ENCODE peak calls at places on chromosome 1, in nine cellular contexts. One of them, this sample, is unnamed.

GRCh38 chr1:12738934-12739333 is 7.1 kb upstream of the CFAP107 start:
- DNase-seq in IMR-90: no peak
- DNase-seq in body of pancreas: no peak
- DNase-seq in right lobe of liver: no peak
- DNase-seq in vagina: no peak
- DNase-seq in heart left ventricle: no peak
- DNase-seq in uterus: no peak
- DNase-seq in breast epithelium: no peak
- DNase-seq in stomach: no peak
- DNase-seq in this sample: no peak

GRCh38 chr1:94250341-94250740 is 13.0 kb upstream of the ARHGAP29 start:
- DNase-seq in IMR-90: no peak
- DNase-seq in body of pancreas: no peak
- DNase-seq in right lobe of liver: no peak
- DNase-seq in vagina: no peak
- DNase-seq in heart left ventricle: no peak
- DNase-seq in uterus: no peak
- DNase-seq in breast epithelium: peak; percentile 59
- DNase-seq in stomach: peak; percentile 67
- DNase-seq in this sample: no peak

GRCh38 chr1:20590313-20590777 is 1.4 kb downstream of the CDA start:
- DNase-seq in IMR-90: peak; percentile 67
- DNase-seq in body of pancreas: no peak
- DNase-seq in right lobe of liver: peak; percentile 90
- DNase-seq in vagina: no peak
- DNase-seq in heart left ventricle: no peak
- DNase-seq in uterus: peak; percentile 33
- DNase-seq in breast epithelium: no peak
- DNase-seq in stomach: no peak
- DNase-seq in this sample: peak; percentile 68

GRCh38 chr1:154733621-154734020 is 125.6 kb upstream of the ADAR start:
- DNase-seq in IMR-90: no peak
- DNase-seq in body of pancreas: no peak
- DNase-seq in right lobe of liver: no peak
- DNase-seq in vagina: no peak
- DNase-seq in heart left ventricle: no peak
- DNase-seq in uterus: no peak
- DNase-seq in breast epithelium: no peak
- DNase-seq in stomach: no peak
- DNase-seq in this sample: no peak

GRCh38 chr1:31668303-31668883 is 23.7 kb upstream of the PEF1 start:
- DNase-seq in IMR-90: no peak
- DNase-seq in body of pancreas: no peak
- DNase-seq in right lobe of liver: no peak
- DNase-seq in vagina: no peak
- DNase-seq in heart left ventricle: peak; percentile 46
- DNase-seq in uterus: no peak
- DNase-seq in breast epithelium: no peak
- DNase-seq in stomach: no peak
- DNase-seq in this sample: no peak

GRCh38 chr1:151710187-151710586 is 6.4 kb downstream of the CELF3 start:
- DNase-seq in IMR-90: peak; percentile 55
- DNase-seq in body of pancreas: peak; percentile 34
- DNase-seq in right lobe of liver: no peak
- DNase-seq in vagina: no peak
- DNase-seq in heart left ventricle: no peak
- DNase-seq in uterus: no peak
- DNase-seq in breast epithelium: no peak
- DNase-seq in stomach: no peak
- DNase-seq in this sample: no peak

GRCh38 chr1:29318724-29319123 is 82.4 kb downstream of the PTPRU start:
- DNase-seq in IMR-90: no peak
- DNase-seq in body of pancreas: no peak
- DNase-seq in right lobe of liver: no peak
- DNase-seq in vagina: no peak
- DNase-seq in heart left ventricle: peak; percentile 46
- DNase-seq in uterus: no peak
- DNase-seq in breast epithelium: no peak
- DNase-seq in stomach: no peak
- DNase-seq in this sample: no peak

GRCh38 chr1:60173729-60174128 is 100.2 kb upstream of the C1orf87 start:
- DNase-seq in IMR-90: no peak
- DNase-seq in body of pancreas: no peak
- DNase-seq in right lobe of liver: no peak
- DNase-seq in vagina: no peak
- DNase-seq in heart left ventricle: no peak
- DNase-seq in uterus: no peak
- DNase-seq in breast epithelium: no peak
- DNase-seq in stomach: no peak
- DNase-seq in this sample: no peak

GRCh38 chr1:229114781-229115417 is 156.0 kb upstream of the RAB4A start:
- DNase-seq in IMR-90: peak; percentile 2
- DNase-seq in body of pancreas: no peak
- DNase-seq in right lobe of liver: no peak
- DNase-seq in vagina: no peak
- DNase-seq in heart left ventricle: no peak
- DNase-seq in uterus: peak; percentile 32
- DNase-seq in breast epithelium: no peak
- DNase-seq in stomach: no peak
- DNase-seq in this sample: no peak

GRCh38 chr1:115980998-115981993 is 5.0 kb downstream of the SLC22A15 start:
- DNase-seq in IMR-90: peak; percentile 16
- DNase-seq in body of pancreas: no peak
- DNase-seq in right lobe of liver: no peak
- DNase-seq in vagina: no peak
- DNase-seq in heart left ventricle: no peak
- DNase-seq in uterus: no peak
- DNase-seq in breast epithelium: no peak
- DNase-seq in stomach: no peak
- DNase-seq in this sample: peak; percentile 49

GRCh38 chr1:234620272-234620711 is 10.3 kb upstream of the IRF2BP2 start:
- DNase-seq in IMR-90: no peak
- DNase-seq in body of pancreas: peak; percentile 21
- DNase-seq in right lobe of liver: no peak
- DNase-seq in vagina: no peak
- DNase-seq in heart left ventricle: no peak
- DNase-seq in uterus: no peak
- DNase-seq in breast epithelium: no peak
- DNase-seq in stomach: no peak
- DNase-seq in this sample: no peak

GRCh38 chr1:6519935-6520621 is 28.6 kb upstream of the PLEKHG5 start:
- DNase-seq in IMR-90: peak; percentile 80
- DNase-seq in body of pancreas: no peak
- DNase-seq in right lobe of liver: peak; percentile 64
- DNase-seq in vagina: no peak
- DNase-seq in heart left ventricle: peak; percentile 53
- DNase-seq in uterus: no peak
- DNase-seq in breast epithelium: peak; percentile 55
- DNase-seq in stomach: no peak
- DNase-seq in this sample: no peak

GRCh38 chr1:213260322-213261075 is 209.5 kb downstream of the RPS6KC1 start:
- DNase-seq in IMR-90: no peak
- DNase-seq in body of pancreas: no peak
- DNase-seq in right lobe of liver: no peak
- DNase-seq in vagina: no peak
- DNase-seq in heart left ventricle: no peak
- DNase-seq in uterus: no peak
- DNase-seq in breast epithelium: no peak
- DNase-seq in stomach: no peak
- DNase-seq in this sample: no peak

GRCh38 chr1:89425056-89425455 is 61.2 kb downstream of the GBP6 start:
- DNase-seq in IMR-90: no peak
- DNase-seq in body of pancreas: no peak
- DNase-seq in right lobe of liver: no peak
- DNase-seq in vagina: no peak
- DNase-seq in heart left ventricle: no peak
- DNase-seq in uterus: no peak
- DNase-seq in breast epithelium: no peak
- DNase-seq in stomach: no peak
- DNase-seq in this sample: no peak

GRCh38 chr1:78005755-78006154 is 1.0 kb downstream of the DNAJB4 start:
- DNase-seq in IMR-90: peak; percentile 94
- DNase-seq in body of pancreas: peak; percentile 40
- DNase-seq in right lobe of liver: no peak
- DNase-seq in vagina: no peak
- DNase-seq in heart left ventricle: no peak
- DNase-seq in uterus: no peak
- DNase-seq in breast epithelium: no peak
- DNase-seq in stomach: no peak
- DNase-seq in this sample: no peak

GRCh38 chr1:108141604-108142003 is 58.5 kb downstream of the SLC25A24 start:
- DNase-seq in IMR-90: peak; percentile 70
- DNase-seq in body of pancreas: no peak
- DNase-seq in right lobe of liver: no peak
- DNase-seq in vagina: no peak
- DNase-seq in heart left ventricle: no peak
- DNase-seq in uterus: no peak
- DNase-seq in breast epithelium: no peak
- DNase-seq in stomach: no peak
- DNase-seq in this sample: no peak
- H3K27ac ChIP-seq in IMR-90: no peak overlapping the region
- H3K27ac ChIP-seq in body of pancreas: no peak overlapping the region
- H3K27ac ChIP-seq in right lobe of liver: no peak overlapping the region
- H3K27ac ChIP-seq in vagina: no peak overlapping the region
- H3K27ac ChIP-seq in heart left ventricle: no peak overlapping the region
- H3K27ac ChIP-seq in uterus: no peak overlapping the region
- H3K27ac ChIP-seq in breast epithelium: no peak overlapping the region
- H3K27ac ChIP-seq in stomach: no peak overlapping the region
- H3K27ac ChIP-seq in this sample: no peak overlapping the region

GRCh38 chr1:15704526-15705183 is 20.5 kb downstream of the PLEKHM2 start:
- DNase-seq in IMR-90: no peak
- DNase-seq in body of pancreas: no peak
- DNase-seq in right lobe of liver: no peak
- DNase-seq in vagina: no peak
- DNase-seq in heart left ventricle: no peak
- DNase-seq in uterus: peak; percentile 40
- DNase-seq in breast epithelium: no peak
- DNase-seq in stomach: no peak
- DNase-seq in this sample: no peak

GRCh38 chr1:15701784-15702183 is 17.7 kb downstream of the PLEKHM2 start:
- DNase-seq in IMR-90: no peak
- DNase-seq in body of pancreas: no peak
- DNase-seq in right lobe of liver: no peak
- DNase-seq in vagina: no peak
- DNase-seq in heart left ventricle: no peak
- DNase-seq in uterus: no peak
- DNase-seq in breast epithelium: no peak
- DNase-seq in stomach: no peak
- DNase-seq in this sample: no peak

GRCh38 chr1:15702722-15703550 is 18.8 kb downstream of the PLEKHM2 start:
- DNase-seq in IMR-90: peak; percentile 29
- DNase-seq in body of pancreas: peak; percentile 47
- DNase-seq in right lobe of liver: peak; percentile 63
- DNase-seq in vagina: no peak
- DNase-seq in heart left ventricle: no peak
- DNase-seq in uterus: peak; percentile 37
- DNase-seq in breast epithelium: no peak
- DNase-seq in stomach: peak; percentile 59
- DNase-seq in this sample: no peak

GRCh38 chr1:15705184-15705566 is 21.1 kb downstream of the PLEKHM2 start:
- DNase-seq in IMR-90: no peak
- DNase-seq in body of pancreas: no peak
- DNase-seq in right lobe of liver: no peak
- DNase-seq in vagina: no peak
- DNase-seq in heart left ventricle: no peak
- DNase-seq in uterus: no peak
- DNase-seq in breast epithelium: no peak
- DNase-seq in stomach: no peak
- DNase-seq in this sample: no peak

DNA sequence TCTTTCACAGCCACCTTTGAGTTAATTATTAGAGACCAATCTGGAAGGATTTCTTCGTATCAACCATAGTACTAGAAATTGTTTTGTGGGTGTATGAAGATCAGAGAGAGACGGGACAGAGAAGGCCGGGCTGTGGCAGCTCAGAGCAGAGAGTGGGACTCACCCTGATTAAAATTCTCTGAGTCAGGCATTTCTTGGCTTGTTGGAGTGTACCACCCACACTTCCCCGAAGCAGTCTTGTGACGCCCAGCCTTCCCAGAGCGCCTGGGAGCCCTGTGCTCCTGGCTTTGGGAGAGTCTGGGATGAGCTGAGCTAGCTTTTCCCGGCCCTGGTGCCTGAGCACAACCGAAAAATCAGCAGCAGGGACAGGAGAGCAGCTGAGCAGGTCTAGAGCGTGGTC is 19.4 kb downstream of the PLEKHM2 start:
- DNase-seq in IMR-90: peak; percentile 91
- DNase-seq in body of pancreas: peak; percentile 43
- DNase-seq in right lobe of liver: peak; percentile 68
- DNase-seq in vagina: no peak
- DNase-seq in heart left ventricle: peak; percentile 81
- DNase-seq in uterus: peak; percentile 86
- DNase-seq in breast epithelium: peak; percentile 59
- DNase-seq in stomach: peak; percentile 60
- DNase-seq in this sample: peak; percentile 66
- TF ChIP-seq POLR2A in IMR-90: peak; percentile 38
- TF ChIP-seq POLR2A in body of pancreas: no peak
- TF ChIP-seq POLR2A in right lobe of liver: no peak
- TF ChIP-seq POLR2A in vagina: peak; percentile 59
- TF ChIP-seq POLR2A in heart left ventricle: no peak
- TF ChIP-seq POLR2A in uterus: peak; percentile 61
- TF ChIP-seq POLR2A in breast epithelium: peak; percentile 20
- TF ChIP-seq POLR2A in stomach: no peak
- TF ChIP-seq POLR2A in this sample: no peak

DNA sequence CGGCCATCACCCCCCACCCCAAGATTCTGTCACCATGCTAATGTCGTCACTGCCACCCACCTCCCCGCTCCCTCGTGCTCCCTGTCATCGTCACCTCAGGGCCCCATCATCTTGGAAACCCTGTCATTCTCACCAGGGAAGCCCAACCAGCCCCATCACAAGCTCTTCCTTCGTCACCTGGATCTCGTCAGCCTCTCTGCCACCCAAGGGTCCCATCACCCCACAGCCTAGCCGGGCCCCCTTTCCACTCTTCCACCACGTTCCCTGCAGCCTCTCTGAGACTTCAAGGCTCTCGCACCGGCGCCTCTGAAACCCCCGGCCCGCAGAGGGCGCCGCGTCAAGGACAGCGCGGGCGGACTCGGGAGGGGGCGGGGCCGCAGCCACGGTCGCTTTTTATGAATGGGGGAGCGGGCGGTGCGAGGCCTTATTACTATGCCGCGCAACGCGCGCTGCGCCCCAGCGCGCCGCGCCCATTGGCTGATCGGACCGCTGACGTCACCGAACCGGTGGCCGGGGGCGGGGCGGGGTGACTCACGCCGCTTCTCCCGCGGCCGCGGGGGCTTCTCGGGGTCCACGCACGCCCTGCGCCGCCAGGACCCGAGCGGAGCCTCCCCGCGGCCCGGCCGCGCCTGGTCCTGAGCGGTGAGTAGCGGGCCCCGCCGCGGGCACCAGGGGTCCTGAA is at the start of gene GPR3:
- DNase-seq in IMR-90: peak; percentile 91
- DNase-seq in body of pancreas: peak; percentile 85
- DNase-seq in right lobe of liver: peak; percentile 78
- DNase-seq in vagina: no peak
- DNase-seq in heart left ventricle: peak; percentile 96
- DNase-seq in uterus: peak; percentile 94
- DNase-seq in breast epithelium: peak; percentile 87
- DNase-seq in stomach: peak; percentile 92
- DNase-seq in this sample: peak; percentile 94
- TF ChIP-seq CTCF in IMR-90: peak; percentile 69
- TF ChIP-seq CTCF in body of pancreas: peak; percentile 45
- TF ChIP-seq CTCF in right lobe of liver: peak; percentile 43
- TF ChIP-seq CTCF in vagina: peak; percentile 65
- TF ChIP-seq CTCF in heart left ventricle: peak; percentile 19
- TF ChIP-seq CTCF in uterus: peak; percentile 67
- TF ChIP-seq CTCF in breast epithelium: peak; percentile 42
- TF ChIP-seq CTCF in stomach: peak; percentile 43
- TF ChIP-seq CTCF in this sample: peak; percentile 50

GRCh38 chr1:183882328-183883167 is 77.6 kb downstream of the RGL1 start:
- DNase-seq in IMR-90: no peak
- DNase-seq in body of pancreas: no peak
- DNase-seq in right lobe of liver: no peak
- DNase-seq in vagina: no peak
- DNase-seq in heart left ventricle: no peak
- DNase-seq in uterus: no peak
- DNase-seq in breast epithelium: no peak
- DNase-seq in stomach: no peak
- DNase-seq in this sample: no peak
- H3K27ac ChIP-seq in IMR-90: no peak overlapping the region
- H3K27ac ChIP-seq in body of pancreas: peak overlapping the region; percentile 63
- H3K27ac ChIP-seq in right lobe of liver: no peak overlapping the region
- H3K27ac ChIP-seq in vagina: peak overlapping the region; percentile 6
- H3K27ac ChIP-seq in heart left ventricle: no peak overlapping the region
- H3K27ac ChIP-seq in uterus: no peak overlapping the region
- H3K27ac ChIP-seq in breast epithelium: peak overlapping the region; percentile 73
- H3K27ac ChIP-seq in stomach: no peak overlapping the region
- H3K27ac ChIP-seq in this sample: peak overlapping the region; percentile 14